ENCODE peak calls at places on chromosomes 2 and 18, in nine cellular contexts. Y is HFF-Myc, Q is PC-9, D is HFFc6, I is Calu3, B is cardiac muscle cell, M is astrocyte, S is astrocyte of the spinal cord, C is right lobe of liver. V is an unnamed sample.

GRCh38 chr18:12420831-12421421 is 13.2 kb downstream of the PRELID3A start:
- DNase-seq in S (peak), Q (no peak), Y (no peak), D (no peak), B (no peak), I (no peak), M (no peak), C (no peak), V (peak)

GRCh38 chr2:162317910-162318279 is 589 bp downstream of the IFIH1 start:
- DNase-seq in Q (peak), S (no peak), I (peak), C (peak), M (no peak), D (peak), Y (no peak), B (peak), V (no peak)

GRCh38 chr2:31414601-31415241 is at the start of gene XDH:
- DNase-seq in D (peak), Q (peak), Y (no peak), C (peak), B (no peak), M (no peak), I (peak), S (no peak), V (no peak)

GRCh38 chr2:241412144-241412543 is 56.1 kb downstream of the FARP2 start:
- DNase-seq in D (peak), Q (peak), S (peak), I (no peak), C (no peak), B (peak), M (peak), Y (peak), V (no peak)

GRCh38 chr2:160132761-160133160 is 67.3 kb downstream of the ITGB6 start:
- DNase-seq in S (no peak), Q (no peak), C (no peak), M (no peak), B (no peak), D (no peak), Y (no peak), I (no peak), V (no peak)

GRCh38 chr2:159516241-159516758 is 100.0 kb downstream of the BAZ2B start:
- DNase-seq in Q (peak), B (peak), M (peak), Y (no peak), D (peak), C (no peak), I (peak), S (peak), V (no peak)

GRCh38 chr2:177464549-177464948 is 72.0 kb downstream of the AGPS start:
- DNase-seq in M (peak), S (peak), D (peak), Q (no peak), B (no peak), C (no peak), Y (no peak), I (no peak), V (no peak)

GRCh38 chr2:105365176-105365575 is 27.8 kb downstream of the C2orf49 start:
- DNase-seq in M (no peak), Y (no peak), S (no peak), I (no peak), C (no peak), Q (no peak), B (no peak), D (peak), V (no peak)

GRCh38 chr2:192286093-192286701 is 91.5 kb upstream of the TMEFF2 start:
- DNase-seq in C (no peak), Y (no peak), Q (no peak), M (peak), I (no peak), S (peak), D (peak), B (peak), V (no peak)

GRCh38 chr2:28430790-28431418 is 38.2 kb downstream of the FOSL2 start:
- DNase-seq in C (no peak), M (no peak), D (no peak), I (no peak), S (no peak), Y (no peak), B (no peak), Q (no peak), V (no peak)

GRCh38 chr2:16638941-16639340 is 26.7 kb downstream of the CYRIA start:
- DNase-seq in Q (no peak), C (no peak), S (no peak), I (no peak), Y (no peak), D (no peak), M (no peak), B (no peak), V (no peak)

GRCh38 chr2:64166637-64167420 is 22.6 kb upstream of the PELI1 start:
- DNase-seq in D (no peak), Y (no peak), S (peak), C (no peak), I (no peak), M (peak), B (no peak), Q (no peak), V (no peak)

GRCh38 chr2:28117104-28117596 is 226.6 kb downstream of the BABAM2 start:
- DNase-seq in M (peak), D (no peak), I (peak), Q (no peak), B (no peak), Y (no peak), C (no peak), S (no peak), V (no peak)

GRCh38 chr2:189407161-189407943 is 33.9 kb upstream of the WDR75 start:
- DNase-seq in S (peak), D (peak), I (no peak), M (peak), B (peak), Y (peak), Q (no peak), C (no peak), V (no peak)

GRCh38 chr2:169928463-169928864 is 101.2 kb downstream of the UBR3 start:
- DNase-seq in I (peak), Q (no peak), D (peak), M (peak), C (no peak), B (peak), S (peak), Y (peak), V (no peak)

GRCh38 chr2:66446178-66446860 is 11.4 kb downstream of the MEIS1 start:
- DNase-seq in B (peak), I (no peak), C (no peak), Y (no peak), Q (no peak), S (peak), D (peak), M (peak), V (no peak)

GRCh38 chr2:51505533-51505932 is 473.6 kb upstream of the NRXN1 start:
- DNase-seq in D (no peak), M (no peak), C (peak), Y (no peak), B (no peak), Q (no peak), S (no peak), I (no peak), V (no peak)

GRCh38 chr2:63086687-63087086 is 36.1 kb downstream of the OTX1 start:
- DNase-seq in B (no peak), Q (no peak), M (no peak), I (no peak), D (no peak), C (no peak), S (no peak), Y (no peak), V (no peak)

GRCh38 chr2:233950078-233950825 is 33.1 kb downstream of the TRPM8 start:
- DNase-seq in I (no peak), D (no peak), C (no peak), B (no peak), S (no peak), Y (no peak), M (no peak), Q (no peak), V (no peak)

GRCh38 chr2:174841931-174842330 is 77.7 kb upstream of the CHRNA1 start:
- DNase-seq in Y (no peak), I (no peak), C (no peak), Q (no peak), D (no peak), M (no peak), B (no peak), S (no peak), V (no peak)

GRCh38 chr2:221156335-221156734 is 415.8 kb downstream of the EPHA4 start:
- DNase-seq in M (no peak), C (no peak), Q (no peak), B (no peak), D (no peak), S (no peak), I (no peak), Y (no peak), V (no peak)

GRCh38 chr18:53687002-53687401 is 537.5 kb downstream of the MBD2 start:
- DNase-seq in B (no peak), D (no peak), Y (no peak), Q (no peak), M (no peak), I (no peak), C (no peak), S (no peak), V (no peak)
- TF ChIP-seq CTCF in B (no peak), D (no peak), Y (no peak), Q (peak), M (no peak), I (no peak), C (no peak), S (no peak), V (no peak)

DNA sequence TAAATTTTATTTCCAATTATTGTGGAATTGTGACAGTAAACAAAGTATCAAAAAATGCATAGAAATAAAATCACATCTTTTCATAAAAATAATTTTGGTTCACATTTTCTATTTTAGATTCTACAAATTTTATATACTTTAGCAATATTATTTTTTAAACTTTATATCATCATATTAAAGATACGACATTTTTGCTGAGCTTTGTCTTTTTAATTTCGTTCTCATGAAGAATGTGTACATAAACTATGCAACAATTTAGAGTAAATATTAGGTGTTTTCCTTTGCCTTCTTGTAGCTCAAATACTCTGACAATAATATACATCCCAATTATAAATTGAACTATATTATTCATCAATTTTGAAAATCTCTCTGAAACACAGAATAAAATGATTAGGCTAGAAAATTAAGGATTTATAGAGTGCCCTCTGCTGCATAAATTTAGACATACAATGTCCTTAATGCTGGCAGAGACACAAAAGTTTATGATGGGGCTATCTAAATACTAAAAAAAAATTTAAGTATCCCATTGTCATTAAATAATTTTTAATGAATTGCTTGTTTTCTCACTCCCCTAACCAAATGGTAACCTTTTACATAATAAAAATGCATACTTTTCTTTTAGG is 45.7 kb downstream of the CCDC102B start:
- DNase-seq in M (no peak), Y (no peak), B (peak), I (no peak), D (no peak), S (peak), Q (no peak), C (no peak), V (no peak)
- TF ChIP-seq CTCF in M (no peak), Y (peak), B (peak), I (peak), D (peak), S (peak), Q (peak), C (no peak), V (peak)

GRCh38 chr2:219523031-219523671 is 8.9 kb downstream of the ASIC4 start:
- DNase-seq in Q (no peak), Y (no peak), S (no peak), D (no peak), C (no peak), M (no peak), B (peak), I (no peak), V (no peak)
- TF ChIP-seq CTCF in Q (no peak), Y (peak), S (peak), D (peak), C (no peak), M (no peak), B (no peak), I (no peak), V (no peak)

GRCh38 chr2:10909050-10909995 is 2.4 kb upstream of the KCNF1 start:
- DNase-seq in Y (no peak), D (no peak), B (no peak), M (no peak), S (no peak), C (no peak), Q (peak), I (peak), V (peak)
- TF ChIP-seq CTCF in Y (peak), D (peak), B (peak), M (peak), S (peak), C (no peak), Q (peak), I (peak), V (peak)

DNA sequence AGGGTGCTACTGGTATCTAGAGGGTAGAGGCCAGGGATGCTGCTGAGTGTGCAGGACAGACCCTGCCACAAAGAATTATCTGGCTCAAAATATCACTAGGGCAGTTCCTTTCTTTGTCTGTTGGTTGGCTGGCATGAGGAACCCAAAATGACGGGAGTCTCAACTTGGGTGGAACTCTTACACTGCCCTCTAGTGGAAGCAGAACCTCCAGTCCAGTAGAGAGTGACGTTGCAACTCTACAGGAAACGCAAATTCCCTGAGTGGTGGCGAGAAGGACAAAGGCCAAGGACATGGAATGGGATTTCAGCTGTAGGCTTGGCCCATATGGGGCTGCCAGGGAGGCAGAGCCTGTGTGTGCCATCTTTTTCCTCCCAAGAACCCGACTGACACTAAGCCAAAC is 47.1 kb downstream of the COPS8 start:
- DNase-seq in M (no peak), D (no peak), Q (no peak), I (no peak), Y (no peak), B (no peak), S (no peak), C (no peak), V (no peak)
- TF ChIP-seq CTCF in M (no peak), D (peak), Q (peak), I (peak), Y (peak), B (peak), S (peak), C (no peak), V (peak)

GRCh38 chr2:198775737-198776136 is 682.0 kb downstream of the SATB2 start:
- DNase-seq in D (no peak), I (no peak), B (no peak), Y (no peak), M (no peak), S (no peak), Q (no peak), C (no peak), V (no peak)
- TF ChIP-seq CTCF in D (no peak), I (no peak), B (no peak), Y (no peak), M (no peak), S (no peak), Q (no peak), C (no peak), V (no peak)

DNA sequence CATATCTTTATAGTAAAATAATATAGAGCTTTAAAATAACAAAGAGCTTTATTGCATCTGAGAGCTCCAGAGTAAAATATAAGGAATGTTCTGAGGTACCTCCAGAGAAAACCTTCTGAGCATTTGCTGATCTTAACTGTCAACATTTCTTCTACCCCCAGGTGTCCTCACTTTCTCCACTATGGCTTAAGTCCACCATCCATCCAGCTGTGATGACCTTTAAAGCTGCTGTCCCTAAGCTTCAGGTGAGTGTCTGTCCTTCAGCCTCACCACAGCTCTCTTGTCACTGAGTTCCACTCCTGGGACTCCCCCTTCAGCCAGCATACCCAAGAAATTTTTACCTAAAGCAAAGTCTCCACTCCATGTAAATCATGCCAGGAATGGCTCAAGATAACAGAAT is 137.9 kb downstream of the MYO5B start:
- DNase-seq in D (no peak), B (no peak), C (no peak), Q (no peak), S (no peak), I (no peak), M (no peak), Y (no peak), V (no peak)
- TF ChIP-seq CTCF in D (no peak), B (no peak), C (no peak), Q (peak), S (no peak), I (peak), M (no peak), Y (no peak), V (no peak)

DNA sequence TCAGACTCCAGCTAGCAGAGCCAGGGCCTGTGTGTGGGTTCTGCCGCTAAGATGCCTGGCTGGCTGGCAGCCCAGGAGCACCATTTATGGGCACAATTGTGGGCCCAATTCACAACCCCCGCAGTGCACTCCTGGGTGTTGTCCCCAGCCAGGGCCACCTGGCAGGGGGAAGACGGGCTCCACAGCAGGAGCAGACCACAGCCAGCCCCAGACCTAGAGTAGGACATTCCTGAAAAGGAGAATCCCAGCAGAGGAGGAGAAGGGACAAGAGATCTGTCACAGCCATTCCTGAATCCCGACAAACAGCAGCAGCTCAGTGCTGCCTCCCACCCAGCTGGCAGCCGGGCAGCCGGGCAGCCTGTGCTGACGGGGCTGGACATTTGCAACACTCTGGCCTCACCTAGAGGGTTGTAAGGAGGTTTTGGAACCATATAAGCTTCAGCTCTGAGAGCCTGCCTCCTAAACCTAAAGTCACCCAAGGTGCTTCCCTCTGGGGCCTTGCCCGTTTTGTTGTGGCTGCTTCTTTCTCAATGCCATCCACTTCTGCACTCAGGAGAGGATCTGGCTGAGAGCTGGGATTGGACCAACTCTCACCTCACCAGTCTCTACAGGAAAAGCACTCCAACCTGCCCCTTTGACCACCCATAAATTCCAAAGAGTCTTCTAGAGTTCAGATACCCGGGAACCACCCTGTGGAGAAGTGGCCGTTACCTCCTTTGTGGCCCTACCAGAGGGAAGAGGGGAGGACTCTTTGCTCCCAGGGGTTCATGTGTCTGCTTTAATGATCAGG is 4.1 kb upstream of the TMEM177 start:
- DNase-seq in M (no peak), D (no peak), B (no peak), C (no peak), Q (no peak), Y (no peak), I (peak), S (no peak), V (no peak)
- TF ChIP-seq CTCF in M (no peak), D (no peak), B (no peak), C (no peak), Q (no peak), Y (no peak), I (no peak), S (no peak), V (no peak)

DNA sequence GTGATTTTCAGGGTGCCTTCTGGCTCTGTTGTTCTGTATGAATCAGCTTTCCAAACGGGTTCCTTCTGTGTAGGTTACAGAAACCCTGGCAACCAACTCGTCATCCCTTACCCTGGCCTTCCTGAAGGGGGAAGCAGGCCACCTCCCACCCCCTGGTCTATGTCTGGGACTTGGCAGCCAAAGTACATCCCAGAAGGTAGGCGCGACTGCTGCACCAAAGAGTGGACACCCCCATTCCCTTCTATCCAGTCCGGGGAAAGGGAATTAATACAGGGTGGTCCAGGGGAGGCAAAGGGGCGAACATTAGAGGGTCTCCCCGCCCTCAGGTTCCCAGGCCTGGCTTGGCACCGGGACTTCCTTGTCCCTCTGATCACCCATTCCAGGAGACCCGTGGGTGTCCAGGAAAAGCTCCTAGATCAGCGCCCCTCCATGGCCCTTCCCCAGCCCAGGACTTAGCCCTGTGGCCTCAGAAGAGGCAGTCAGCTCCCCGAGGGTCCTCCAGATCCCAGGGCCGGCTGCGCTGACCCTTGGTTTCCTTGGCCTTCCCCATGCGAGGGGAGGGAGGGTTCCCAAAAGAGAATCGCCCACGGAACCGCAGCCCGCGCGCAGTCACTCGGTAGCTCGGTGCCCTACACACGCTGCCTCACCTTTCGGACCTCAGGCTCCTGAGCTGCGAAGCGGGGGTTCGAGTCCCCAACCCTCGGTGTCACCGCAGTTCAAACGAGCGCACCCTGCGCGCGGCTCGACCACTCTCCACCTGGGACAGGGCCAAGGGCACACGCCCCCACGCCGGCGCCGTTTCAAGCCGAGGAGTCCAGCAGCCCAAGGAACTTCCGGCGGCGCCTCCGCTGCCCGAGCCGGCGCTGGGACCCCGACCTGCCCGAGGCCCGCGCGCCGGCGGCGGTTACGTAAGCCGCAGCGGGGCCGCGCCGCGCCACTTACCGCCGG is at the start of gene PER2:
- DNase-seq in C (no peak), S (peak), Q (peak), Y (peak), D (peak), B (peak), I (peak), M (peak), V (no peak)
- TF ChIP-seq CTCF in C (no peak), S (peak), Q (peak), Y (peak), D (peak), B (peak), I (no peak), M (no peak), V (peak)

DNA sequence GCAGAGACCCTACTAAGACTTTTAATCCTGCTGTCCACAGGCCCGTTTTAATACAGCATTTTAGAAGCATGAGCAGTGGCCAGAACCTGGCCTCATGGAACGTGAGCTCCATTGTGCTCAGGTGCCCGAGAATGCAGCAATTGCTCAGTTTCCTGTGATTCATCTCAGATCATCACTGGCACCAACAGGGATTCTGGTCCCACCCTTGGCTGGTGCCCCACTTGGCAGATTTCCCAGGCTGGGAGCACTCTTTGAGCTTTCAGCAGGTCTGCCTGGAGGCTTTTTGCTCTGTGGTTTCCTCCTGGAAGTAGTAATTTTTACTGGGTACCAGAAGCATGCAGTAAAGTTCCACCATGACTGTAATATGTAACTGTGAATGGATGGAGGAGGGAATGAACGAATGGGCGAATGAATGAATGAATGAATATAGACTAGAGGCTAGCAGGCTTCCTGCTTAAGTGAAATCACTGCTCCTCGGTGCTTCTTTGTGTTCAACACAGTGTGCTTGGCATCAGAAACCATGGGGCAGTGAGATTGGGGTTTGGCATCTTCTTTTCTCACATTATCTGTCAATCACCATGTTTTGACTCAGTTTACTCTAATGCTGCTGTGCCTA is 312.9 kb downstream of the PRKCE start:
- DNase-seq in C (peak), B (peak), I (peak), M (peak), Q (peak), Y (peak), D (peak), S (peak), V (no peak)
- TF ChIP-seq CTCF in C (no peak), B (no peak), I (no peak), M (no peak), Q (no peak), Y (no peak), D (no peak), S (no peak), V (no peak)

V was measured in neural crest cell.